ENCODE peak calls at places on chromosomes 3 and 15, in four cellular contexts. Y is anterior cingulate cortex; K is stimulated activated CD8-positive, alpha-beta memory T cell treated with anti-CD3 and anti-CD28 coated beads, Interleukin-4, amount 100 ng/mL, for 1 hour; I is stimulated activated CD4-positive, alpha-beta T cell treated with anti-CD3 and anti-CD28 coated beads, Interleukin-4, amount 100 ng/mL, for 24 hours. N is an unnamed sample.

GRCh38 chr3:141681390-141681780 is 56.7 kb upstream of the RNF7 start:
- DNase-seq in Y (no peak), K (no peak), I (no peak), N (no peak)

GRCh38 chr3:27535809-27536392 is 51.7 kb upstream of the SLC4A7 start:
- DNase-seq in Y (no peak), K (no peak), I (no peak), N (no peak)

GRCh38 chr3:54830658-54831057 is 97.2 kb downstream of the LRTM1 start:
- DNase-seq in Y (no peak), K (no peak), I (no peak), N (peak)

GRCh38 chr3:153052096-153052460 is 109.9 kb upstream of the RAP2B start:
- DNase-seq in Y (no peak), K (no peak), I (no peak), N (peak)

GRCh38 chr3:46712191-46713047 is 5.2 kb downstream of the PRSS50 start:
- DNase-seq in Y (no peak), K (no peak), I (no peak), N (no peak)

GRCh38 chr3:149277338-149277813 is 55.7 kb upstream of the CP start:
- DNase-seq in Y (no peak), K (no peak), I (no peak), N (no peak)

GRCh38 chr15:76730262-76730661 is 174.9 kb downstream of the SCAPER start:
- DNase-seq in Y (no peak), K (no peak), I (no peak), N (no peak)

GRCh38 chr3:170132335-170132734 is 49.2 kb downstream of the PHC3 start:
- DNase-seq in Y (no peak), K (no peak), I (no peak), N (peak)

GRCh38 chr3:114445233-114445632 is 151.4 kb downstream of the TIGIT start:
- DNase-seq in Y (no peak), K (no peak), I (no peak), N (no peak)

GRCh38 chr3:30604091-30604490 is 2.3 kb upstream of the TGFBR2 start:
- DNase-seq in Y (no peak), K (no peak), I (no peak), N (no peak)

GRCh38 chr3:184249412-184250166 is at the start of gene EEF1AKMT4:
- DNase-seq in Y (peak), K (peak), I (peak), N (peak)

GRCh38 chr3:197306374-197307086 is 8.1 kb upstream of the DLG1 start:
- DNase-seq in Y (no peak), K (no peak), I (no peak), N (no peak)

GRCh38 chr3:141486416-141486734 is 452 bp upstream of the RASA2 start:
- DNase-seq in Y (no peak), K (no peak), I (no peak), N (no peak)

GRCh38 chr15:39539466-39539865 is 41.4 kb upstream of the THBS1 start:
- DNase-seq in Y (no peak), K (no peak), I (no peak), N (no peak)

GRCh38 chr3:127822166-127822835 is at the start of gene MGLL:
- DNase-seq in Y (no peak), K (no peak), I (no peak), N (no peak)

GRCh38 chr15:40313531-40314398 is 6.0 kb upstream of the PLCB2 start:
- DNase-seq in Y (no peak), K (no peak), I (peak), N (peak)

GRCh38 chr3:11774296-11774877 is 72.3 kb downstream of the TAMM41 start:
- DNase-seq in Y (peak), K (no peak), I (no peak), N (peak)

GRCh38 chr3:194333212-194333980 is 17.7 kb downstream of the CPN2 start:
- DNase-seq in Y (no peak), K (peak), I (peak), N (no peak)

GRCh38 chr15:42694398-42694797 is 42.5 kb downstream of the CDAN1 start:
- DNase-seq in Y (no peak), K (no peak), I (no peak), N (no peak)

GRCh38 chr3:195746751-195747150 is 26.0 kb downstream of the MUC20 start:
- DNase-seq in Y (no peak), K (no peak), I (no peak), N (no peak)

GRCh38 chr3:150545419-150546225 is 674 bp downstream of the SERP1 start:
- DNase-seq in Y (no peak), K (peak), I (peak), N (peak)

GRCh38 chr15:99708563-99708962 is 24.7 kb downstream of the LYSMD4 start:
- DNase-seq in Y (no peak), K (no peak), I (no peak), N (peak)

GRCh38 chr3:27119639-27120038 is 249.5 kb downstream of the NEK10 start:
- DNase-seq in Y (no peak), K (no peak), I (no peak), N (no peak)

GRCh38 chr15:85837011-85837433 is 42.3 kb upstream of the KLHL25 start:
- DNase-seq in Y (no peak), K (no peak), I (no peak), N (no peak)

GRCh38 chr3:9214185-9214584 is 35.3 kb downstream of the SRGAP3 start:
- DNase-seq in Y (no peak), K (no peak), I (no peak), N (no peak)

GRCh38 chr15:40369971-40370370 is 12.0 kb downstream of the DISP2 start:
- DNase-seq in Y (no peak), K (no peak), I (no peak), N (no peak)

GRCh38 chr3:33773627-33774026 is 24.8 kb upstream of the PDCD6IP start:
- DNase-seq in Y (no peak), K (no peak), I (no peak), N (no peak)

GRCh38 chr3:21682231-21682630 is 68.8 kb downstream of the ZNF385D start:
- DNase-seq in Y (no peak), K (no peak), I (no peak), N (no peak)

GRCh38 chr3:193830791-193831191 is 237.8 kb downstream of the OPA1 start:
- DNase-seq in Y (no peak), K (no peak), I (no peak), N (no peak)

GRCh38 chr15:40190591-40190990 is 29.7 kb downstream of the BUB1B start:
- DNase-seq in Y (no peak), K (no peak), I (no peak), N (no peak)

GRCh38 chr3:187027531-187027936 is 97.2 kb downstream of the ST6GAL1 start:
- DNase-seq in Y (no peak), K (peak), I (peak), N (no peak)

GRCh38 chr15:58931985-58932384 is 1.5 kb downstream of the SLTM start:
- DNase-seq in Y (no peak), K (no peak), I (no peak), N (peak)

N was measured in erythroblast.